ENCODE peak calls at places on chromosomes 13 and 19, in five cellular contexts. E, V, D, F and G are unnamed samples.

GRCh38 chr13:50277127-50277526 is 261.9 kb downstream of the KCNRG start:
- DNase-seq in E (no peak), V (no peak), D (no peak), F (no peak), G (no peak)

GRCh38 chr19:18401580-18402112 is 4.2 kb upstream of the LRRC25 start:
- DNase-seq in E (no peak), V (no peak), D (peak; percentile 85), F (no peak), G (no peak)

GRCh38 chr13:64935441-64935840 is 2294.7 kb downstream of the PCDH9 start:
- DNase-seq in E (no peak), V (no peak), D (no peak), F (no peak), G (no peak)

GRCh38 chr19:33098023-33098652 is 17.2 kb downstream of the GPATCH1 start:
- DNase-seq in E (no peak), V (no peak), D (peak; percentile 39), F (no peak), G (no peak)

GRCh38 chr13:43953370-43953769 is 73.7 kb downstream of the LACC1 start:
- DNase-seq in E (no peak), V (no peak), D (no peak), F (no peak), G (no peak)

GRCh38 chr13:98083507-98083906 is 59.4 kb upstream of the FARP1 start:
- DNase-seq in E (no peak), V (no peak), D (no peak), F (no peak), G (no peak)

GRCh38 chr13:78241278-78241919 is 322.8 kb upstream of the EDNRB start:
- DNase-seq in E (no peak), V (no peak), D (peak; percentile 21), F (no peak), G (no peak)

GRCh38 chr13:50589651-50590054 is 253.8 kb downstream of the DLEU7 start:
- DNase-seq in E (no peak), V (no peak), D (no peak), F (peak; percentile 36), G (no peak)

GRCh38 chr13:43021926-43022670 is 1.3 kb upstream of the DNAJC15 start:
- DNase-seq in E (no peak), V (no peak), D (no peak), F (no peak), G (no peak)

GRCh38 chr19:16566702-16567101 is 5.5 kb downstream of the SLC35E1 start:
- DNase-seq in E (no peak), V (no peak), D (no peak), F (no peak), G (no peak)

GRCh38 chr13:91319996-91320395 is 27.5 kb upstream of the MIR17HG start:
- DNase-seq in E (no peak), V (no peak), D (no peak), F (no peak), G (no peak)

GRCh38 chr13:51681037-51681678 is 96.9 kb downstream of the WDFY2 start:
- DNase-seq in E (no peak), V (no peak), D (no peak), F (no peak), G (no peak)

GRCh38 chr13:97211986-97212385 is 10.1 kb upstream of the MBNL2 start:
- DNase-seq in E (no peak), V (no peak), D (no peak), F (no peak), G (no peak)

GRCh38 chr19:45362291-45362690 is 8.1 kb downstream of the ERCC2 start:
- DNase-seq in E (no peak), V (no peak), D (no peak), F (no peak), G (no peak)

GRCh38 chr13:75299913-75300862 is 181.8 kb downstream of the TBC1D4 start:
- DNase-seq in E (no peak), V (no peak), D (no peak), F (no peak), G (no peak)

GRCh38 chr19:58584498-58585441 is 11.6 kb upstream of the MZF1 start:
- DNase-seq in E (peak; percentile 9), V (no peak), D (no peak), F (no peak), G (no peak)

GRCh38 chr13:95650691-95651090 is 6.2 kb upstream of the DZIP1 start:
- DNase-seq in E (no peak), V (no peak), D (no peak), F (no peak), G (no peak)

GRCh38 chr13:47628666-47629065 is 372.4 kb downstream of the SUCLA2 start:
- DNase-seq in E (no peak), V (no peak), D (no peak), F (no peak), G (no peak)

GRCh38 chr13:20230913-20231838 is 943 bp downstream of the GJB6 start:
- DNase-seq in E (no peak), V (peak; percentile 6), D (no peak), F (no peak), G (no peak)

GRCh38 chr13:64925284-64925683 is 2304.9 kb downstream of the PCDH9 start:
- DNase-seq in E (no peak), V (no peak), D (no peak), F (no peak), G (no peak)

GRCh38 chr13:109312399-109312798 is 474.0 kb downstream of the IRS2 start:
- DNase-seq in E (no peak), V (no peak), D (no peak), F (no peak), G (no peak)

GRCh38 chr13:81874253-81874652 is 1533.3 kb upstream of the SPRY2 start:
- DNase-seq in E (no peak), V (no peak), D (no peak), F (no peak), G (no peak)

GRCh38 chr13:28140433-28141125 is 2.2 kb downstream of the PAN3 start:
- DNase-seq in E (no peak), V (no peak), D (no peak), F (no peak), G (no peak)
- H3K4me3 ChIP-seq in E (peak overlapping the region; percentile 67), V (peak overlapping the region; percentile 94), D (no peak overlapping the region), F (peak overlapping the region; percentile 89), G (peak overlapping the region; percentile 81)

DNA sequence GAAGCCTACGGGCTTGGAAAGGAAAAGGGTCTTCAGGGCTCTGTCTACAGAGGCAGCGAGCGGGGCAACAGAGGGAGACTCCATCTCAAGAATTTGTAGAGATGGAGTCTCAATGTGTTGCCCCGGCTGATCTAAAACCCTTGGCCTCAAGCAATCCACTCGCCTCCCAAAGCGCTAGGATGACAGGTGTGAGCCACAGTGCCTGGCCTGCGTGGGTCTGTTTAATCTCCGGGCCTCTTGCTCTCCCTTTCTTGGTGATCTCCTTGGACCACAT is 8.1 kb downstream of the RPS9 start:
- DNase-seq in E (no peak), V (no peak), D (no peak), F (no peak), G (no peak)
- H3K36me3 ChIP-seq in E (peaks cover 43% of the 10 kb centered on the region), V (peaks cover 42% of the 10 kb centered on the region), D (no peaks in the 10 kb centered on the region), F (peaks cover 16% of the 10 kb centered on the region), G (peaks cover 39% of the 10 kb centered on the region)

DNA sequence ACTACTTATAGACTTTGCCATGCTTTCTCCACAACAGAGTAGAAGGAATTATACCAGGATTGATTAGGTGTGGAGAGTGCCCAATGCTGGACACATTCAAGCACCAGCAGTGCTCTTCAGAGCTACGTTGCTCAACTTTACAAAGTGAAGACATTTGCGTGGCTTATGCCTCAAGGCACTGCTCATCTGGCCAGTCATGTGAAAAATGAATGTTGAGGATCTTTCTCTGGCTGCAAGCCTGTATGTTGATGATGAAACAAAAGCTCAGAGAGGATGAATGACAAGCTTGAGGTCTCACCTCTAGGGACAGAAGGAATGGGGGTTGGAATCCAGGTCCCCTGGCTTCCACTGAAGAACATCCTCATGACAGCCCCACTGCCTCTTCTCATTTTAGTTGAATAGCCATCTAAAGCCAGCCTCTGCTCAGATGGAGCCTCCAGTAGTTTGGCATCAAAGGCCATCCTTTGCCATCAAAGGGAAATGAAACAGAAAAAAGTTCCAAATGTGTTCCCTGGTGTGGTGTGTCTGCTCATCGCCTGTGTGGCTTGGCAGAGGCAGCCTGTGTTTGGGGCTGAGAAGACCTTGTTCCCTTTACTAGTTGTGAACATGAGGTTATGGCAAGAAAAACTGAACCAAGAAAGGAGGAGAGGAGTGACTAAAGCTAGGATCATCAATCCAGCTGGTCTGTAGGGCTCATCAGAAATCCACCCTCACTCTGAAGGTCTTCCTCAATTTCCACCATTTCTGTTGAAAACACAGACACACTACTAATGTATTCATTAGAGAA is 114.0 kb upstream of the KL start:
- DNase-seq in E (no peak), V (no peak), D (no peak), F (peak; percentile 50), G (no peak)
- H3K4me3 ChIP-seq in E (no peak overlapping the region), V (no peak overlapping the region), D (no peak overlapping the region), F (no peak overlapping the region), G (no peak overlapping the region)

GRCh38 chr19:19546751-19547162 is 8.7 kb downstream of the CILP2 start:
- DNase-seq in E (no peak), V (no peak), D (no peak), F (no peak), G (no peak)
- H3K36me3 ChIP-seq in E (no peaks in the 10 kb centered on the region), V (no peaks in the 10 kb centered on the region), D (no peaks in the 10 kb centered on the region), F (no peaks in the 10 kb centered on the region), G (no peaks in the 10 kb centered on the region)

GRCh38 chr13:23570099-23570926 is at the start of gene TNFRSF19:
- DNase-seq in E (no peak), V (no peak), D (no peak), F (peak; percentile 84), G (no peak)
- H3K4me3 ChIP-seq in E (no peak within 1 kb of the TSS), V (no peak within 1 kb of the TSS), D (no peak within 1 kb of the TSS), F (peak within 1 kb of the TSS; percentile 56), G (no peak within 1 kb of the TSS)

GRCh38 chr19:13234518-13234917 is 84.3 kb downstream of the IER2 start:
- DNase-seq in E (peak; percentile 75), V (peak; percentile 35), D (peak; percentile 73), F (no peak), G (peak; percentile 83)
- H3K36me3 ChIP-seq in E (no peaks in the 10 kb centered on the region), V (no peaks in the 10 kb centered on the region), D (no peaks in the 10 kb centered on the region), F (no peaks in the 10 kb centered on the region), G (no peaks in the 10 kb centered on the region)

GRCh38 chr13:24274452-24274971 is 34.9 kb upstream of the C1QTNF9 start:
- DNase-seq in E (peak; percentile 68), V (peak; percentile 55), D (peak; percentile 34), F (peak; percentile 60), G (peak; percentile 53)
- H3K4me3 ChIP-seq in E (no peak overlapping the region), V (peak overlapping the region; percentile 55), D (no peak overlapping the region), F (no peak overlapping the region), G (no peak overlapping the region)